ENCODE peak calls at places on chromosomes 11 and 22, in ten cellular contexts. One of them, this sample, is unnamed.

GRCh38 chr11:3157381-3158130 is 7.6 kb downstream of the OSBPL5 start:
- DNase-seq in OCI-LY7: peak
- DNase-seq in tibial artery: peak
- DNase-seq in psoas muscle: peak
- DNase-seq in CD4-positive, alpha-beta T cell: no peak
- DNase-seq in IMR-90: no peak
- DNase-seq in neural progenitor cell: no peak
- DNase-seq in H1: no peak
- DNase-seq in CD8-positive, alpha-beta T cell: no peak
- DNase-seq in fibroblast of lung: peak
- DNase-seq in this sample: peak

GRCh38 chr11:1412377-1413095 is 22.8 kb downstream of the BRSK2 start:
- DNase-seq in OCI-LY7: no peak
- DNase-seq in tibial artery: no peak
- DNase-seq in psoas muscle: no peak
- DNase-seq in CD4-positive, alpha-beta T cell: no peak
- DNase-seq in IMR-90: no peak
- DNase-seq in neural progenitor cell: no peak
- DNase-seq in H1: no peak
- DNase-seq in CD8-positive, alpha-beta T cell: no peak
- DNase-seq in fibroblast of lung: no peak
- DNase-seq in this sample: no peak

GRCh38 chr11:126102436-126102894 is 39.8 kb upstream of the CDON start:
- DNase-seq in OCI-LY7: no peak
- DNase-seq in tibial artery: no peak
- DNase-seq in psoas muscle: no peak
- DNase-seq in CD4-positive, alpha-beta T cell: no peak
- DNase-seq in IMR-90: peak
- DNase-seq in neural progenitor cell: no peak
- DNase-seq in H1: no peak
- DNase-seq in CD8-positive, alpha-beta T cell: no peak
- DNase-seq in fibroblast of lung: peak
- DNase-seq in this sample: no peak

GRCh38 chr11:31711137-31711536 is 100.0 kb downstream of the PAX6 start:
- DNase-seq in OCI-LY7: no peak
- DNase-seq in tibial artery: no peak
- DNase-seq in psoas muscle: no peak
- DNase-seq in CD4-positive, alpha-beta T cell: no peak
- DNase-seq in IMR-90: no peak
- DNase-seq in neural progenitor cell: no peak
- DNase-seq in H1: no peak
- DNase-seq in CD8-positive, alpha-beta T cell: no peak
- DNase-seq in fibroblast of lung: no peak
- DNase-seq in this sample: no peak

GRCh38 chr11:117983163-117983475 is 3.1 kb upstream of the IL10RA start:
- DNase-seq in OCI-LY7: no peak
- DNase-seq in tibial artery: no peak
- DNase-seq in psoas muscle: no peak
- DNase-seq in CD4-positive, alpha-beta T cell: no peak
- DNase-seq in IMR-90: no peak
- DNase-seq in neural progenitor cell: no peak
- DNase-seq in H1: no peak
- DNase-seq in CD8-positive, alpha-beta T cell: no peak
- DNase-seq in fibroblast of lung: no peak
- DNase-seq in this sample: no peak

GRCh38 chr22:42919199-42919598 is 62.1 kb upstream of the ARFGAP3 start:
- DNase-seq in OCI-LY7: no peak
- DNase-seq in tibial artery: no peak
- DNase-seq in psoas muscle: no peak
- DNase-seq in CD4-positive, alpha-beta T cell: no peak
- DNase-seq in IMR-90: no peak
- DNase-seq in neural progenitor cell: no peak
- DNase-seq in H1: no peak
- DNase-seq in CD8-positive, alpha-beta T cell: no peak
- DNase-seq in fibroblast of lung: peak
- DNase-seq in this sample: no peak

GRCh38 chr11:93498099-93499040 is 44.8 kb downstream of the SMCO4 start:
- DNase-seq in OCI-LY7: no peak
- DNase-seq in tibial artery: no peak
- DNase-seq in psoas muscle: no peak
- DNase-seq in CD4-positive, alpha-beta T cell: no peak
- DNase-seq in IMR-90: peak
- DNase-seq in neural progenitor cell: peak
- DNase-seq in H1: peak
- DNase-seq in CD8-positive, alpha-beta T cell: no peak
- DNase-seq in fibroblast of lung: peak
- DNase-seq in this sample: peak

GRCh38 chr11:628056-628455 is 1.1 kb upstream of the SCT start:
- DNase-seq in OCI-LY7: no peak
- DNase-seq in tibial artery: no peak
- DNase-seq in psoas muscle: no peak
- DNase-seq in CD4-positive, alpha-beta T cell: no peak
- DNase-seq in IMR-90: no peak
- DNase-seq in neural progenitor cell: no peak
- DNase-seq in H1: no peak
- DNase-seq in CD8-positive, alpha-beta T cell: no peak
- DNase-seq in fibroblast of lung: no peak
- DNase-seq in this sample: no peak

GRCh38 chr11:13283636-13284035 is 6.0 kb downstream of the BMAL1 start:
- DNase-seq in OCI-LY7: no peak
- DNase-seq in tibial artery: no peak
- DNase-seq in psoas muscle: no peak
- DNase-seq in CD4-positive, alpha-beta T cell: no peak
- DNase-seq in IMR-90: no peak
- DNase-seq in neural progenitor cell: peak
- DNase-seq in H1: peak
- DNase-seq in CD8-positive, alpha-beta T cell: no peak
- DNase-seq in fibroblast of lung: no peak
- DNase-seq in this sample: no peak

GRCh38 chr11:76166314-76166713 is 40.0 kb downstream of the WNT11 start:
- DNase-seq in OCI-LY7: no peak
- DNase-seq in tibial artery: no peak
- DNase-seq in psoas muscle: no peak
- DNase-seq in CD4-positive, alpha-beta T cell: no peak
- DNase-seq in IMR-90: no peak
- DNase-seq in neural progenitor cell: no peak
- DNase-seq in H1: no peak
- DNase-seq in CD8-positive, alpha-beta T cell: no peak
- DNase-seq in fibroblast of lung: no peak
- DNase-seq in this sample: no peak

GRCh38 chr11:1225386-1226225 is 2.7 kb downstream of the MUC5B start:
- DNase-seq in OCI-LY7: no peak
- DNase-seq in tibial artery: no peak
- DNase-seq in psoas muscle: peak
- DNase-seq in CD4-positive, alpha-beta T cell: no peak
- DNase-seq in IMR-90: no peak
- DNase-seq in neural progenitor cell: peak
- DNase-seq in H1: no peak
- DNase-seq in CD8-positive, alpha-beta T cell: no peak
- DNase-seq in fibroblast of lung: no peak
- DNase-seq in this sample: no peak

GRCh38 chr11:107741044-107741823 is 29.4 kb upstream of the SLN start:
- DNase-seq in OCI-LY7: peak
- DNase-seq in tibial artery: no peak
- DNase-seq in psoas muscle: no peak
- DNase-seq in CD4-positive, alpha-beta T cell: no peak
- DNase-seq in IMR-90: peak
- DNase-seq in neural progenitor cell: peak
- DNase-seq in H1: no peak
- DNase-seq in CD8-positive, alpha-beta T cell: no peak
- DNase-seq in fibroblast of lung: no peak
- DNase-seq in this sample: peak

GRCh38 chr11:118785362-118785761 is 5.6 kb downstream of the DDX6 start:
- DNase-seq in OCI-LY7: no peak
- DNase-seq in tibial artery: no peak
- DNase-seq in psoas muscle: no peak
- DNase-seq in CD4-positive, alpha-beta T cell: no peak
- DNase-seq in IMR-90: peak
- DNase-seq in neural progenitor cell: no peak
- DNase-seq in H1: no peak
- DNase-seq in CD8-positive, alpha-beta T cell: no peak
- DNase-seq in fibroblast of lung: peak
- DNase-seq in this sample: peak

GRCh38 chr11:8273281-8273680 is 9.6 kb upstream of the LMO1 start:
- DNase-seq in OCI-LY7: no peak
- DNase-seq in tibial artery: no peak
- DNase-seq in psoas muscle: no peak
- DNase-seq in CD4-positive, alpha-beta T cell: no peak
- DNase-seq in IMR-90: peak
- DNase-seq in neural progenitor cell: no peak
- DNase-seq in H1: no peak
- DNase-seq in CD8-positive, alpha-beta T cell: no peak
- DNase-seq in fibroblast of lung: peak
- DNase-seq in this sample: no peak

GRCh38 chr11:118679483-118679882 is at the start of gene TREH:
- DNase-seq in OCI-LY7: no peak
- DNase-seq in tibial artery: peak
- DNase-seq in psoas muscle: no peak
- DNase-seq in CD4-positive, alpha-beta T cell: no peak
- DNase-seq in IMR-90: no peak
- DNase-seq in neural progenitor cell: no peak
- DNase-seq in H1: no peak
- DNase-seq in CD8-positive, alpha-beta T cell: no peak
- DNase-seq in fibroblast of lung: no peak
- DNase-seq in this sample: no peak

GRCh38 chr22:41857860-41858199 is 24.9 kb downstream of the SREBF2 start:
- DNase-seq in OCI-LY7: no peak
- DNase-seq in tibial artery: no peak
- DNase-seq in psoas muscle: no peak
- DNase-seq in CD4-positive, alpha-beta T cell: no peak
- DNase-seq in IMR-90: no peak
- DNase-seq in neural progenitor cell: no peak
- DNase-seq in H1: no peak
- DNase-seq in CD8-positive, alpha-beta T cell: no peak
- DNase-seq in fibroblast of lung: no peak
- DNase-seq in this sample: no peak
- TF ChIP-seq CTCF in OCI-LY7: peak
- TF ChIP-seq CTCF in tibial artery: no peak
- TF ChIP-seq CTCF in psoas muscle: no peak
- TF ChIP-seq CTCF in CD4-positive, alpha-beta T cell: peak
- TF ChIP-seq CTCF in IMR-90: no peak
- TF ChIP-seq CTCF in neural progenitor cell: no peak
- TF ChIP-seq CTCF in H1: no peak
- TF ChIP-seq CTCF in CD8-positive, alpha-beta T cell: peak
- TF ChIP-seq CTCF in fibroblast of lung: no peak
- TF ChIP-seq CTCF in this sample: no peak

GRCh38 chr11:10640308-10640707 is 53.2 kb downstream of the IRAG1 start:
- DNase-seq in OCI-LY7: no peak
- DNase-seq in tibial artery: peak
- DNase-seq in psoas muscle: no peak
- DNase-seq in CD4-positive, alpha-beta T cell: no peak
- DNase-seq in IMR-90: no peak
- DNase-seq in neural progenitor cell: no peak
- DNase-seq in H1: no peak
- DNase-seq in CD8-positive, alpha-beta T cell: no peak
- DNase-seq in fibroblast of lung: no peak
- DNase-seq in this sample: no peak

GRCh38 chr11:10637629-10638028 is 55.9 kb downstream of the IRAG1 start:
- DNase-seq in OCI-LY7: no peak
- DNase-seq in tibial artery: peak
- DNase-seq in psoas muscle: no peak
- DNase-seq in CD4-positive, alpha-beta T cell: no peak
- DNase-seq in IMR-90: no peak
- DNase-seq in neural progenitor cell: no peak
- DNase-seq in H1: no peak
- DNase-seq in CD8-positive, alpha-beta T cell: no peak
- DNase-seq in fibroblast of lung: no peak
- DNase-seq in this sample: no peak

GRCh38 chr11:10641314-10642206 is 52.0 kb downstream of the IRAG1 start:
- DNase-seq in OCI-LY7: peak
- DNase-seq in tibial artery: peak
- DNase-seq in psoas muscle: no peak
- DNase-seq in CD4-positive, alpha-beta T cell: no peak
- DNase-seq in IMR-90: no peak
- DNase-seq in neural progenitor cell: no peak
- DNase-seq in H1: no peak
- DNase-seq in CD8-positive, alpha-beta T cell: no peak
- DNase-seq in fibroblast of lung: no peak
- DNase-seq in this sample: no peak

GRCh38 chr11:10639350-10639749 is 54.2 kb downstream of the IRAG1 start:
- DNase-seq in OCI-LY7: no peak
- DNase-seq in tibial artery: peak
- DNase-seq in psoas muscle: no peak
- DNase-seq in CD4-positive, alpha-beta T cell: no peak
- DNase-seq in IMR-90: no peak
- DNase-seq in neural progenitor cell: no peak
- DNase-seq in H1: no peak
- DNase-seq in CD8-positive, alpha-beta T cell: no peak
- DNase-seq in fibroblast of lung: peak
- DNase-seq in this sample: no peak

DNA sequence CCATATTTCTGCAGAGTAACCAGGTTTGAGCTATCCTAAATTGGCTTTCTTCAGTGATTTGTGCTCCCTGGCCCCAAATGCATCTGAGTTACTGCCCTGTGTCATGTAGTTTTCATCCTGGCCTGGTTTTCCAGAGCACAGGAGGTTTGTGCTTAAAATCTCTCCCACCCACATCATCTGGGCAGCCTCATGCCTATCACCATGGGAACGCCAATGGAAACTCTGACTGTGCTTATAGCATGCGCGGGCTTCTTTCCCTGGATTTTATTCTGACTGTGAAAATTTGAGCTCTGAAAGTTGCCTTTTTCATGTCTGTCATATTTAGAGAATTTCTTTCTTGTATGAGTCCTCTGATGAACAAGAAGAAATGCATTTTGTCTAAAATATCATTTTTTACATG is 55.3 kb downstream of the IRAG1 start:
- DNase-seq in OCI-LY7: no peak
- DNase-seq in tibial artery: peak
- DNase-seq in psoas muscle: no peak
- DNase-seq in CD4-positive, alpha-beta T cell: no peak
- DNase-seq in IMR-90: no peak
- DNase-seq in neural progenitor cell: no peak
- DNase-seq in H1: no peak
- DNase-seq in CD8-positive, alpha-beta T cell: no peak
- DNase-seq in fibroblast of lung: peak
- DNase-seq in this sample: no peak
- H3K27ac ChIP-seq in OCI-LY7: no peak
- H3K27ac ChIP-seq in tibial artery: peak
- H3K27ac ChIP-seq in psoas muscle: no peak
- H3K27ac ChIP-seq in CD4-positive, alpha-beta T cell: no peak
- H3K27ac ChIP-seq in IMR-90: no peak
- H3K27ac ChIP-seq in neural progenitor cell: no peak
- H3K27ac ChIP-seq in H1: no peak
- H3K27ac ChIP-seq in CD8-positive, alpha-beta T cell: no peak
- H3K27ac ChIP-seq in fibroblast of lung: no peak
- H3K27ac ChIP-seq in this sample: no peak

GRCh38 chr11:124152770-124153407 is 30.3 kb upstream of the OR10D3 start:
- DNase-seq in OCI-LY7: no peak
- DNase-seq in tibial artery: no peak
- DNase-seq in psoas muscle: no peak
- DNase-seq in CD4-positive, alpha-beta T cell: no peak
- DNase-seq in IMR-90: no peak
- DNase-seq in neural progenitor cell: no peak
- DNase-seq in H1: no peak
- DNase-seq in CD8-positive, alpha-beta T cell: no peak
- DNase-seq in fibroblast of lung: no peak
- DNase-seq in this sample: no peak
- TF ChIP-seq CTCF in OCI-LY7: no peak
- TF ChIP-seq CTCF in tibial artery: no peak
- TF ChIP-seq CTCF in psoas muscle: no peak
- TF ChIP-seq CTCF in CD4-positive, alpha-beta T cell: no peak
- TF ChIP-seq CTCF in IMR-90: no peak
- TF ChIP-seq CTCF in neural progenitor cell: peak
- TF ChIP-seq CTCF in H1: no peak
- TF ChIP-seq CTCF in CD8-positive, alpha-beta T cell: no peak
- TF ChIP-seq CTCF in fibroblast of lung: peak
- TF ChIP-seq CTCF in this sample: no peak

GRCh38 chr11:69463892-69464620 is 17.4 kb upstream of the LINC01488 start:
- DNase-seq in OCI-LY7: no peak
- DNase-seq in tibial artery: no peak
- DNase-seq in psoas muscle: no peak
- DNase-seq in CD4-positive, alpha-beta T cell: no peak
- DNase-seq in IMR-90: no peak
- DNase-seq in neural progenitor cell: no peak
- DNase-seq in H1: no peak
- DNase-seq in CD8-positive, alpha-beta T cell: no peak
- DNase-seq in fibroblast of lung: no peak
- DNase-seq in this sample: no peak
- H3K27ac ChIP-seq in OCI-LY7: no peak
- H3K27ac ChIP-seq in tibial artery: peak
- H3K27ac ChIP-seq in psoas muscle: no peak
- H3K27ac ChIP-seq in CD4-positive, alpha-beta T cell: no peak
- H3K27ac ChIP-seq in IMR-90: no peak
- H3K27ac ChIP-seq in neural progenitor cell: no peak
- H3K27ac ChIP-seq in H1: no peak
- H3K27ac ChIP-seq in CD8-positive, alpha-beta T cell: no peak
- H3K27ac ChIP-seq in fibroblast of lung: peak
- H3K27ac ChIP-seq in this sample: no peak